ENCODE peak calls at places on chromosomes 7 and 10, in four cellular contexts. W is hepatocyte; E is heart left ventricle; R is effector memory CD4-positive, alpha-beta T cell. J is an unnamed sample. For H3K4me1, the result is how much of the 10 kb centered on the place peaks cover.

GRCh38 chr10:126905776-126906703 is 812 bp downstream of the DOCK1 start:
- DNase-seq in E (peak), R (no peak), W (peak), J (no peak)

GRCh38 chr7:153910604-153911003 is 141.6 kb upstream of the DPP6 start:
- DNase-seq in W (no peak), R (no peak), E (no peak), J (no peak)

GRCh38 chr7:3897430-3898385 is 596.7 kb downstream of the SDK1 start:
- DNase-seq in E (no peak), R (peak), W (peak), J (peak)

GRCh38 chr10:110118891-110119621 is 88.3 kb upstream of the MXI1 start:
- DNase-seq in E (no peak), W (no peak), R (no peak), J (no peak)

GRCh38 chr10:52455095-52455494 is 141.0 kb downstream of the DKK1 start:
- DNase-seq in E (no peak), R (no peak), W (no peak), J (no peak)

GRCh38 chr7:51127618-51127904 is 189.0 kb downstream of the COBL start:
- DNase-seq in W (no peak), E (no peak), R (no peak), J (no peak)

GRCh38 chr7:101186194-101186593 is 6.1 kb upstream of the NAT16 start:
- DNase-seq in W (no peak), R (no peak), E (no peak), J (no peak)

GRCh38 chr7:141460781-141461715 is 90.2 kb upstream of the AGK start:
- DNase-seq in W (peak), R (no peak), E (peak), J (no peak)

GRCh38 chr7:1523208-1523607 is 7.3 kb upstream of the MAFK start:
- DNase-seq in W (no peak), E (no peak), R (no peak), J (no peak)

DNA sequence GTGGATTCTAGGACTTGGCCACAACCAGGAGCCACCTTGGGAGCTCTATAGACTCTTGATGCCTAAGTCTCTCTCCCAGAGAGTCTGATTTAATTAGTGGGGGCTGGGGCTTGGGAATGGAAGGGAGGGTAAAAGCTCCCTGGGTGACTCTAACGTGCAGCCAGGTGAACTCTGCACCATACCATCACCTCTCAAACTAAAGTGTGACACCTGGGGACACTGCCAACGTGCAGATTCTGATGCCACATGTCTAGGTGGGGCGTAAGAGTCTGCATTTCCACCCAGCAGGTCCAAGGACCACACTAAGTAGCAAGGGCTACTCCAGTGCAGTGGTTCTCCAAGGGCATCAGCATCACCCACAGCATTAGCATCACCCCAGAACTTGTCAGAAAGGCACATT is 28.3 kb downstream of the LRRC20 start:
- DNase-seq in R (no peak), E (no peak), W (no peak), J (no peak)
- H3K4me1 ChIP-seq in R (under half), E (under half), W (under half), J (under half)

GRCh38 chr10:133104076-133104965 is 16.6 kb downstream of the ADGRA1 start:
- DNase-seq in W (no peak), E (no peak), R (no peak), J (no peak)
- H3K27ac ChIP-seq in W (no peak), E (no peak), R (no peak), J (no peak)

DNA sequence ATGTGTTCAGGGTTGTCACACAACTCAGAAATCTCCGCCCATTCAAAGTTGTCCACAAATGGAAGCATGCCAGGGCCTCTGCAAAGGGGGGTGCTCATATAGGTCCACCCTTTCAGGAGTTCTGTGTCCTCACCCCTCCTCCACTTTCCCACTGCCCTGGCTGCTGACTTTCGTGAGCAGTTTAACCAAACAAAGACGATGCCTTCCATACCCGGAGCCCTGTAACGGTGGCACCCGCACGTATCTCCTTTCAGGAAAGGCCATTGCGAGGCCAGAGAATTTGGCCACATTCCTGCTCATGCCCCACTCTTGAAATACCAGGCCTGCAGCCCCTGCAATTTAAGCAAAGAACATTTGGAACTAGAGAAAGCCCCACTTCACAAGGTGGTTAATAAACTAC is 1.4 kb downstream of the CPXM2 start:
- DNase-seq in E (no peak), R (no peak), W (no peak), J (no peak)
- H3K4me1 ChIP-seq in E (under half), R (under half), W (under half), J (under half)

GRCh38 chr10:76251773-76252617 is 820.6 kb downstream of the LRMDA start:
- DNase-seq in E (peak), R (no peak), W (peak), J (no peak)
- H3K27ac ChIP-seq in E (no peak), R (no peak), W (peak), J (no peak)

DNA sequence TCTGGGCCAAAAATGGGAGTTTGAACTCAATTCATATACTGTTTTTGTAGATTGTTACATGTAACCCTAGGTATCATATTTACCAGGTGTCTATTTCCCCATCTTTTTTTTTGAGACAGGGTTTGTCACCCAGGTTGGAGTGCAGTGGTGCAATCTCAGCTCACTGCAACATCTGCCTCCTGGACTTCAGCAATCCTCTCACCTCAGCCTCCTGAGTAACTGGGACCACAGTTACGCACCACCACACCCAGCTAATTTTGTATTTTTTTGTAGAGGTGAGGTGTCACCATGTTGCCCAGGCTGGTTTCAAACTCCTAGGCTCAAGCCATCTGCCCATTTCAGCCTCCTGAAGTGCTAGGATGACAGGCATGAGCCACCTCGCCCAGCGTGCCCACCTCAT is 28.2 kb upstream of the FBXW4 start:
- DNase-seq in R (no peak), W (no peak), E (no peak), J (no peak)
- H3K4me1 ChIP-seq in R (under half), W (under half), E (under half), J (under half)

DNA sequence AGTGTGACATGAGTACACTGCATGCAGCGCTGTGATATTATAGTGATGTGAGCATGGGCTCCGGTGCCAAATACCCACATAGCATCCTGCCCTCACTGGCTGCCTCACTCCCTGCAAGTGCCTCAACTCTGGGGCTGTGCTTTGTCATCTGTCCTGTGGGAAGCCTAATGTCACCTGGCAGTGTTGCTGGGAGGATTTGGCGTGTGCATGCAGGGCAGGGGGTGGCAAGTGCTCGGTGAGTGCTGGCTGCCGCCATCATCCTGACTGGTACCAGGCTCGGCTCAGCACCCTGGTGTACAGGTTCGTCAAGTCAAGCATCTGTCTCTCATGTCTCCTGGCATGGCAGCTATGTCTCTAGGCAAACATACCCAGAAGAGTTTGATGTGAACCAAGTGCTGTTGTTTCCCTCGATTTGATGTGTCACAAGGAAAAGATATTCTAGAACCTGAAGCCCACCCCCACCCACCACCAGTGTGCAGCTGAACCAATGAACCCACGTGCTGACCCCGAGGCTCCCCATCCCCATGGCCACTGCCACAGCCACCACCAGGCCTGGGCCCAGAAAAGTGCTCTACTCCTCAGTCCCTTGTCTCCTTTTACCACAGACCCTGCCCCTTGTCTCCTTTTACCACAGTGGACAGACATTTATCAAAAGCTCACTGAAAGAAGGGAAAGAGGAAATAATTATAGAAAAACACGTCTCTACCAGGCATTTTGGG is 135.8 kb downstream of the MAPK8 start:
- DNase-seq in W (no peak), E (no peak), R (no peak), J (no peak)
- H3K27ac ChIP-seq in W (no peak), E (no peak), R (no peak), J (no peak)

GRCh38 chr10:30433286-30433778 is 652 bp upstream of the MAP3K8 start:
- DNase-seq in R (peak), W (peak), E (peak), J (no peak)
- H3K4me1 ChIP-seq in R (under half), W (under half), E (under half), J (under half)

DNA sequence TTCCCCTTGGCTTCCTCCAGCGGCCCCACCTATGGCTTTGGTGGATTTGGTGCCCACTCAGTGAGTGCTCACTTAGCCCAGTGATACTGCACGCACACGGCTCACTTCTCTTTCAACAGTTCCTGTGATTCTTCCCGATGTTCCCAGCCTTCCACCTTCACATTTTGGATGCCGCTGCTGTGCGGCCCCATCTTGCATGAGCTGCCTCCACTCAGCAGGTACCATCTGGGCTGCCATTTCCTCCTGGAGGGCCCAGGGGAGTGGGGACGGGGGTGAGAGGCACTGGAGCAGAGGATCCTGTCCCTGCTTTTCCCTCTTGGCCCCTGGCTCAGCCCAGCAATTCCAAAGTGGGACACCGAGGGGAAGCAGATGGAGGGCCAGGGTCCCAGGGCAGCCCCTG is 323.3 kb upstream of the ZNF32 start:
- DNase-seq in W (no peak), R (no peak), E (no peak), J (no peak)
- H3K27ac ChIP-seq in W (no peak), R (no peak), E (no peak), J (no peak)

J was measured in CD8-positive, alpha-beta T cell.